ENCODE peak calls at places on chromosomes 7 and 10, in seven cellular contexts. P is progenitor cell of endocrine pancreas, E is anterior cingulate cortex, H is islet precursor cell, N is thyroid gland, F is omental fat pad, U is left cardiac atrium. M is an unnamed sample.

GRCh38 chr10:95832216-95833037 is 75.3 kb upstream of the CC2D2B start:
- DNase-seq in H (no peak), P (no peak), E (no peak), N (no peak), F (no peak), U (no peak), M (peak)

GRCh38 chr10:120541971-120542370 is 84.9 kb downstream of the PLPP4 start:
- DNase-seq in F (no peak), U (no peak), H (no peak), N (no peak), E (no peak), P (no peak), M (no peak)

GRCh38 chr7:43565786-43566185 is 17.1 kb upstream of the STK17A start:
- DNase-seq in F (no peak), E (no peak), P (no peak), N (no peak), H (no peak), U (no peak), M (no peak)

GRCh38 chr10:58302259-58302658 is 32.5 kb upstream of the UBE2D1 start:
- DNase-seq in E (no peak), F (no peak), U (no peak), N (no peak), H (no peak), P (no peak), M (no peak)

GRCh38 chr7:29415215-29415614 is 148.4 kb upstream of the PRR15 start:
- DNase-seq in U (no peak), P (no peak), E (no peak), N (no peak), H (no peak), F (no peak), M (no peak)

GRCh38 chr7:100053201-100053600 is 3.6 kb downstream of the ZSCAN21 start:
- DNase-seq in F (no peak), U (no peak), H (peak), N (no peak), P (no peak), E (peak), M (no peak)

GRCh38 chr7:10685040-10685439 is 288.6 kb upstream of the PHF14 start:
- DNase-seq in H (no peak), U (no peak), F (no peak), P (no peak), N (no peak), E (no peak), M (no peak)

GRCh38 chr7:47227762-47228177 is 354.1 kb downstream of the TNS3 start:
- DNase-seq in F (no peak), N (no peak), H (peak), U (peak), P (no peak), E (no peak), M (no peak)

GRCh38 chr7:75993689-75994387 is 557 bp downstream of the TMEM120A start:
- DNase-seq in F (peak), U (peak), E (peak), N (peak), H (peak), P (peak), M (peak)

GRCh38 chr7:12212051-12212485 is 974 bp downstream of the TMEM106B start:
- DNase-seq in P (no peak), E (no peak), N (peak), F (no peak), U (no peak), H (no peak), M (no peak)

GRCh38 chr7:2837476-2837875 is 6.6 kb downstream of the GNA12 start:
- DNase-seq in P (no peak), F (no peak), U (no peak), H (no peak), N (no peak), E (no peak), M (no peak)

GRCh38 chr7:80942261-80943041 is 23.6 kb upstream of the SEMA3C start:
- DNase-seq in P (no peak), N (peak), E (no peak), F (no peak), H (peak), U (peak), M (no peak)

GRCh38 chr7:80095545-80095944 is 39.1 kb upstream of the GNAI1 start:
- DNase-seq in E (no peak), U (no peak), P (no peak), F (no peak), H (no peak), N (no peak), M (no peak)

GRCh38 chr7:103065666-103066065 is 8.9 kb downstream of the FBXL13 start:
- DNase-seq in H (peak), N (no peak), E (no peak), U (no peak), F (no peak), P (peak), M (no peak)

GRCh38 chr10:132904169-132904813 is 38.1 kb downstream of the CFAP46 start:
- DNase-seq in E (no peak), U (peak), F (no peak), N (peak), P (peak), H (peak), M (no peak)

GRCh38 chr7:96359876-96360275 is 38.0 kb upstream of the SLC25A13 start:
- DNase-seq in H (no peak), E (no peak), U (no peak), P (no peak), F (no peak), N (no peak), M (no peak)

GRCh38 chr7:88001744-88002530 is 67.9 kb downstream of the ADAM22 start:
- DNase-seq in N (no peak), H (no peak), E (no peak), P (no peak), F (no peak), U (no peak), M (no peak)

GRCh38 chr7:41114166-41114565 is 588.7 kb downstream of the INHBA start:
- DNase-seq in F (no peak), N (no peak), E (no peak), U (no peak), H (no peak), P (no peak), M (no peak)

GRCh38 chr7:1290262-1291039 is 57.8 kb downstream of the UNCX start:
- DNase-seq in F (no peak), N (peak), U (peak), H (no peak), P (no peak), E (peak), M (no peak)

GRCh38 chr10:93280699-93281366 is 201.3 kb downstream of the MYOF start:
- DNase-seq in U (no peak), N (no peak), E (no peak), P (no peak), F (no peak), H (peak), M (no peak)

GRCh38 chr10:78250313-78251040 is 216.8 kb downstream of the RPS24 start:
- DNase-seq in F (no peak), N (peak), U (no peak), P (no peak), E (no peak), H (no peak), M (no peak)

GRCh38 chr10:132066186-132066585 is 440 bp downstream of the JAKMIP3 start:
- DNase-seq in F (no peak), N (no peak), U (no peak), P (no peak), E (no peak), H (no peak), M (no peak)

GRCh38 chr10:86753638-86754434 is 2.6 kb upstream of the BMPR1A start:
- DNase-seq in P (no peak), H (no peak), U (no peak), E (no peak), F (no peak), N (peak), M (no peak)

GRCh38 chr7:95700917-95701316 is 71.4 kb upstream of the DYNC1I1 start:
- DNase-seq in F (no peak), H (no peak), U (no peak), P (no peak), N (no peak), E (no peak), M (no peak)

GRCh38 chr7:3897430-3898385 is 596.7 kb downstream of the SDK1 start:
- DNase-seq in N (peak), P (no peak), F (no peak), H (no peak), U (peak), E (no peak), M (peak)

GRCh38 chr7:28808786-28809533 is 149.2 kb downstream of the TRIL start:
- DNase-seq in E (peak), H (no peak), F (no peak), N (peak), U (no peak), P (no peak), M (no peak)

GRCh38 chr7:80834105-80834410 is 84.8 kb downstream of the SEMA3C start:
- DNase-seq in E (no peak), U (no peak), P (no peak), H (no peak), N (no peak), F (no peak), M (no peak)

M was measured in effector memory CD4-positive, alpha-beta T cell.